ENCODE peak calls at places on chromosomes 4 and X, in six cellular contexts. X, U, V, W, M and Z are unnamed samples.

GRCh38 chr4:130747842-130748241 is 1651.9 kb downstream of the C4orf33 start:
- DNase-seq in X (no peak), U (no peak), V (no peak), W (no peak), M (no peak), Z (no peak)

GRCh38 chr4:3851211-3851610 is 85.0 kb downstream of the ADRA2C start:
- DNase-seq in X (no peak), U (no peak), V (no peak), W (no peak), M (no peak), Z (no peak)

GRCh38 chr4:82784615-82785247 is 13.9 kb downstream of the SCD5 start:
- DNase-seq in X (no peak), U (peak; percentile 53), V (no peak), W (no peak), M (no peak), Z (no peak)

GRCh38 chr4:80197601-80198444 is 520 bp downstream of the PRDM8 start:
- DNase-seq in X (peak; percentile 55), U (no peak), V (peak; percentile 34), W (no peak), M (no peak), Z (no peak)

GRCh38 chr4:7771056-7771455 is 168.6 kb downstream of the AFAP1 start:
- DNase-seq in X (no peak), U (no peak), V (no peak), W (no peak), M (no peak), Z (no peak)

GRCh38 chr4:7971881-7972500 is 32.3 kb upstream of the AFAP1 start:
- DNase-seq in X (no peak), U (no peak), V (no peak), W (no peak), M (no peak), Z (no peak)

GRCh38 chr4:154609532-154609931 is 2.9 kb downstream of the FGG start:
- DNase-seq in X (no peak), U (no peak), V (no peak), W (no peak), M (no peak), Z (no peak)

GRCh38 chr4:176340871-176341685 is 21.3 kb downstream of the SPCS3 start:
- DNase-seq in X (no peak), U (no peak), V (no peak), W (no peak), M (no peak), Z (no peak)

GRCh38 chr4:1748465-1748995 is 27.2 kb downstream of the TACC3 start:
- DNase-seq in X (peak; percentile 87), U (no peak), V (no peak), W (no peak), M (no peak), Z (no peak)

GRCh38 chr4:105092356-105092755 is 54.3 kb upstream of the TET2 start:
- DNase-seq in X (no peak), U (peak; percentile 88), V (no peak), W (no peak), M (no peak), Z (peak; percentile 72)

GRCh38 chr4:110032603-110033002 is 119.9 kb downstream of the EGF start:
- DNase-seq in X (no peak), U (no peak), V (peak; percentile 64), W (no peak), M (no peak), Z (no peak)

GRCh38 chrX:154840856-154841255 is 6.4 kb upstream of the SMIM9 start:
- DNase-seq in X (no peak), U (peak; percentile 26), V (no peak), W (no peak), M (no peak), Z (no peak)

GRCh38 chr4:169658970-169659735 is 38.8 kb downstream of the CLCN3 start:
- DNase-seq in X (no peak), U (no peak), V (no peak), W (no peak), M (no peak), Z (no peak)

GRCh38 chr4:8644966-8645752 is 52.6 kb downstream of the CPZ start:
- DNase-seq in X (peak; percentile 37), U (no peak), V (no peak), W (peak; percentile 55), M (no peak), Z (no peak)

GRCh38 chrX:78024349-78025108 is 55.1 kb upstream of the PGAM4 start:
- DNase-seq in X (peak; percentile 52), U (no peak), V (peak; percentile 20), W (no peak), M (no peak), Z (no peak)

GRCh38 chrX:10496345-10496965 is 123.9 kb downstream of the MID1 start:
- DNase-seq in X (no peak), U (peak; percentile 94), V (no peak), W (no peak), M (no peak), Z (no peak)

GRCh38 chr4:20462426-20463175 is 210.9 kb downstream of the SLIT2 start:
- DNase-seq in X (no peak), U (peak; percentile 43), V (no peak), W (no peak), M (no peak), Z (peak; percentile 2)

DNA sequence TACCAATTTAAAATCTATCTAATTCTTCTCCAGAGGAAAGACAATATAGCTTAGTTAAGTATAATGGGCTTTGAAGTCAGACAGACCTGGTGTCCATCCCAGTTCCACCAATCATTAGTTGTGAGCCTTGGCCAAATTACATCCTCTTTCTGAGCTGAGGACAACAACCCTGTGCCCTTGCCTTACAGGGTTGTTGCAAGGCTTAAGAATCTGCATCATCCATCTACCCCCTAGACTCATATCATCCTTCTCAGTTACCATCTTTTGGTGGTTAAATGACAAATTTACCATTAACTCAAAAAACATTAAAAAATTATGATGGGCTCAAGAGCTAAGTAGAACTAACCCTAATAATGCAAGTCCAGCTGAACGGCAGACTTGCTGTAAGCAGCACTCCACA is 51.6 kb downstream of the NAP1L5 start:
- DNase-seq in X (no peak), U (no peak), V (no peak), W (no peak), M (no peak), Z (no peak)
- H3K27ac ChIP-seq in X (no peak overlapping the region), U (no peak overlapping the region), V (no peak overlapping the region), W (no peak overlapping the region), M (no peak overlapping the region), Z (peak overlapping the region; percentile 61)

GRCh38 chrX:445727-446126 is 59.0 kb upstream of the PPP2R3B start:
- DNase-seq in X (peak; percentile 13), U (no peak), V (no peak), W (no peak), M (no peak), Z (no peak)

GRCh38 chrX:446243-446642 is 59.5 kb upstream of the PPP2R3B start:
- DNase-seq in X (peak; percentile 14), U (no peak), V (no peak), W (no peak), M (no peak), Z (no peak)

GRCh38 chrX:447052-447451 is 60.3 kb upstream of the PPP2R3B start:
- DNase-seq in X (peak; percentile 19), U (no peak), V (no peak), W (no peak), M (no peak), Z (no peak)

GRCh38 chrX:443676-444210 is 57.0 kb upstream of the PPP2R3B start:
- DNase-seq in X (no peak), U (no peak), V (no peak), W (no peak), M (no peak), Z (no peak)

GRCh38 chrX:444305-444704 is 57.6 kb upstream of the PPP2R3B start:
- DNase-seq in X (no peak), U (no peak), V (no peak), W (no peak), M (no peak), Z (no peak)
- H3K27ac ChIP-seq in X (no peak overlapping the region), U (no peak overlapping the region), V (no peak overlapping the region), W (no peak overlapping the region), M (no peak overlapping the region), Z (no peak overlapping the region)

GRCh38 chrX:110746014-110746413 is 49.6 kb downstream of the CHRDL1 start:
- DNase-seq in X (no peak), U (no peak), V (no peak), W (no peak), M (no peak), Z (no peak)

GRCh38 chrX:110748256-110748811 is 47.3 kb downstream of the CHRDL1 start:
- DNase-seq in X (no peak), U (no peak), V (no peak), W (no peak), M (no peak), Z (no peak)

GRCh38 chrX:110745288-110745687 is 50.3 kb downstream of the CHRDL1 start:
- DNase-seq in X (no peak), U (no peak), V (no peak), W (no peak), M (no peak), Z (no peak)

GRCh38 chrX:110741213-110741796 is 54.3 kb downstream of the CHRDL1 start:
- DNase-seq in X (no peak), U (peak; percentile 76), V (no peak), W (no peak), M (no peak), Z (peak; percentile 14)

DNA sequence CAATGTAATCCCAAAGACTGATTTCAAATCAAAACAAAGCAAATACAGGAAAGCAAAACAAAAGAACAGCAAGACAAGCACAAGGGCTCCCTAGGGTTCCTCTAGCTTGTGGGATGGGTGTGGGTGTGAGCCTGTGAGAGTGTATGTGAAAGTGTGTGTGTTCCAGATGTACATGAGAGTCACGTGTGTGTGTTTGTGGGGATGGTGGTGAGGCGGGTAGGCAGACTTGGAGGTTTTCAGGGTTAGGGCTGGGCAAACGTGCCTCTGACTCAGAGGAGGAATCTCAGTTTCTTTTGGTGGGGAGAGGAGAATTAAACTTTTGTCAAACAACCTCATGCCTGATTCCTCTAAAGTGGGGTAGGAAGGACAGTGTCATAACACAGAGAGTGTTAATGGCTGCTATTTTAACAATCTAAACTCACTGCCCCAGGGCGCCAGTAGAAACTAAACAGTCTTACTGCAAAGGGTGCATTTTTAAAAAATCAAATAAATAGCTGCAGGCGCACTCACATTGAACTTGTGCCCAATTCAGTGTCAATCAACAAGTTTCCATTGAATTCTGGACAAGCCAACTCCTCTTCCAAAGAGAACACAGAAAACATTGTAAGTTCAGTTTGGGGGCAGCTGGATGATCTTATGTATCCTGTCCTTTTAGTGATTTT is 51.8 kb downstream of the CHRDL1 start:
- DNase-seq in X (no peak), U (no peak), V (no peak), W (no peak), M (no peak), Z (no peak)
- H3K27ac ChIP-seq in X (no peak overlapping the region), U (no peak overlapping the region), V (no peak overlapping the region), W (no peak overlapping the region), M (peak overlapping the region; percentile 61), Z (no peak overlapping the region)

GRCh38 chr4:120922390-120923200 is at the start of gene PRDM5:
- DNase-seq in X (peak; percentile 65), U (peak; percentile 42), V (peak; percentile 29), W (peak; percentile 74), M (no peak), Z (no peak)
- H3K27ac ChIP-seq in X (peak within 1 kb of the TSS; percentile 95), U (peak within 1 kb of the TSS; percentile 76), V (peak within 1 kb of the TSS; percentile 89), W (peak within 1 kb of the TSS; percentile 86), M (peak within 1 kb of the TSS; percentile 94), Z (peak within 1 kb of the TSS; percentile 83)

GRCh38 chrX:26262121-26262523 is 46.2 kb downstream of the MAGEB5 start:
- DNase-seq in X (no peak), U (peak; percentile 13), V (no peak), W (no peak), M (no peak), Z (no peak)
- H3K27ac ChIP-seq in X (no peak overlapping the region), U (peak overlapping the region; percentile 81), V (no peak overlapping the region), W (no peak overlapping the region), M (no peak overlapping the region), Z (peak overlapping the region; percentile 52)

GRCh38 chr4:5365071-5366008 is 314.1 kb downstream of the STK32B start:
- DNase-seq in X (no peak), U (peak; percentile 91), V (no peak), W (peak; percentile 52), M (no peak), Z (peak; percentile 99)
- H3K27ac ChIP-seq in X (no peak overlapping the region), U (peak overlapping the region; percentile 83), V (no peak overlapping the region), W (no peak overlapping the region), M (peak overlapping the region; percentile 5), Z (peak overlapping the region; percentile 76)